ENCODE peak calls at places on chromosomes 6 and 20, in seven cellular contexts. D is HFFc6, B is fibroblast of lung, F is progenitor cell of endocrine pancreas, X is GM06990, T is right lobe of liver, V is brain microvascular endothelial cell. Y is an unnamed sample.

GRCh38 chr20:17622851-17623508 is 53.1 kb downstream of the DSTN start:
- DNase-seq in D (no peak), B (no peak), F (no peak), X (no peak), T (peak; percentile 14), V (no peak), Y (no peak)

GRCh38 chr6:135088818-135089809 is 34.5 kb upstream of the HBS1L start:
- DNase-seq in D (peak; percentile 33), B (peak; percentile 66), F (no peak), X (peak; percentile 56), T (no peak), V (peak; percentile 54), Y (peak; percentile 37)

GRCh38 chr6:307065-307814 is 15.0 kb downstream of the DUSP22 start:
- DNase-seq in D (no peak), B (no peak), F (no peak), X (no peak), T (no peak), V (no peak), Y (no peak)

GRCh38 chr20:38180781-38181180 is 15.7 kb upstream of the TGM2 start:
- DNase-seq in D (peak; percentile 68), B (no peak), F (no peak), X (no peak), T (no peak), V (no peak), Y (no peak)

GRCh38 chr6:161029195-161029809 is 37.7 kb downstream of the MAP3K4 start:
- DNase-seq in D (peak; percentile 67), B (peak; percentile 91), F (no peak), X (peak; percentile 73), T (no peak), V (peak; percentile 64), Y (peak; percentile 60)

GRCh38 chr20:44683263-44684046 is 31.7 kb upstream of the CCN5 start:
- DNase-seq in D (no peak), B (no peak), F (peak; percentile 54), X (no peak), T (peak; percentile 47), V (no peak), Y (peak; percentile 86)

GRCh38 chr6:54173084-54173483 is 61.8 kb downstream of the MLIP start:
- DNase-seq in D (no peak), B (no peak), F (no peak), X (no peak), T (no peak), V (no peak), Y (no peak)

GRCh38 chr6:4920914-4921410 is 82.9 kb downstream of the RPP40 start:
- DNase-seq in D (no peak), B (no peak), F (no peak), X (no peak), T (no peak), V (no peak), Y (no peak)

GRCh38 chr20:22394583-22394982 is 189.8 kb downstream of the FOXA2 start:
- DNase-seq in D (no peak), B (no peak), F (no peak), X (no peak), T (no peak), V (no peak), Y (no peak)

GRCh38 chr6:17988422-17988944 is 1.0 kb upstream of the KIF13A start:
- DNase-seq in D (no peak), B (no peak), F (no peak), X (no peak), T (no peak), V (no peak), Y (no peak)

GRCh38 chr6:71012871-71013456 is 56.1 kb upstream of the B3GAT2 start:
- DNase-seq in D (peak; percentile 26), B (peak; percentile 65), F (no peak), X (peak; percentile 15), T (no peak), V (peak; percentile 28), Y (peak; percentile 55)

GRCh38 chr20:47139934-47140333 is 216.6 kb downstream of the ZMYND8 start:
- DNase-seq in D (no peak), B (no peak), F (no peak), X (no peak), T (no peak), V (no peak), Y (no peak)

GRCh38 chr6:145153495-145153894 is 581.8 kb downstream of the EPM2A start:
- DNase-seq in D (no peak), B (no peak), F (no peak), X (no peak), T (no peak), V (no peak), Y (no peak)

GRCh38 chr6:2790588-2790987 is 25.4 kb downstream of the WRNIP1 start:
- DNase-seq in D (peak; percentile 38), B (peak; percentile 25), F (no peak), X (no peak), T (no peak), V (peak; percentile 71), Y (no peak)

GRCh38 chr6:34515473-34516387 is 40.4 kb downstream of the SPDEF start:
- DNase-seq in D (no peak), B (no peak), F (no peak), X (no peak), T (no peak), V (no peak), Y (no peak)

GRCh38 chr6:110446405-110446804 is 30.0 kb downstream of the SLC22A16 start:
- DNase-seq in D (no peak), B (no peak), F (no peak), X (no peak), T (no peak), V (no peak), Y (no peak)

GRCh38 chr20:3172933-3173581 is at the start of gene LZTS3:
- DNase-seq in D (no peak), B (peak; percentile 24), F (peak; percentile 76), X (peak; percentile 77), T (peak; percentile 72), V (peak; percentile 36), Y (peak; percentile 91)

GRCh38 chr20:3174442-3175263 is 1.3 kb upstream of the LZTS3 start:
- DNase-seq in D (no peak), B (peak; percentile 49), F (no peak), X (no peak), T (no peak), V (peak; percentile 4), Y (no peak)

GRCh38 chr20:3175270-3175669 is 1.9 kb upstream of the LZTS3 start:
- DNase-seq in D (no peak), B (no peak), F (no peak), X (no peak), T (no peak), V (no peak), Y (no peak)

GRCh38 chr20:3172126-3172932 is 1.0 kb downstream of the LZTS3 start:
- DNase-seq in D (no peak), B (no peak), F (no peak), X (no peak), T (no peak), V (no peak), Y (peak; percentile 18)

GRCh38 chr20:3173582-3174441 is 463 bp upstream of the LZTS3 start:
- DNase-seq in D (peak; percentile 45), B (peak; percentile 68), F (peak; percentile 95), X (peak; percentile 84), T (peak; percentile 94), V (peak; percentile 54), Y (peak; percentile 98)
- TF ChIP-seq CTCF in D (peak; percentile 43), B (peak; percentile 13), F (peak; percentile 46), X (peak; percentile 20), T (no peak), V (peak; percentile 24), Y (no peak)

DNA sequence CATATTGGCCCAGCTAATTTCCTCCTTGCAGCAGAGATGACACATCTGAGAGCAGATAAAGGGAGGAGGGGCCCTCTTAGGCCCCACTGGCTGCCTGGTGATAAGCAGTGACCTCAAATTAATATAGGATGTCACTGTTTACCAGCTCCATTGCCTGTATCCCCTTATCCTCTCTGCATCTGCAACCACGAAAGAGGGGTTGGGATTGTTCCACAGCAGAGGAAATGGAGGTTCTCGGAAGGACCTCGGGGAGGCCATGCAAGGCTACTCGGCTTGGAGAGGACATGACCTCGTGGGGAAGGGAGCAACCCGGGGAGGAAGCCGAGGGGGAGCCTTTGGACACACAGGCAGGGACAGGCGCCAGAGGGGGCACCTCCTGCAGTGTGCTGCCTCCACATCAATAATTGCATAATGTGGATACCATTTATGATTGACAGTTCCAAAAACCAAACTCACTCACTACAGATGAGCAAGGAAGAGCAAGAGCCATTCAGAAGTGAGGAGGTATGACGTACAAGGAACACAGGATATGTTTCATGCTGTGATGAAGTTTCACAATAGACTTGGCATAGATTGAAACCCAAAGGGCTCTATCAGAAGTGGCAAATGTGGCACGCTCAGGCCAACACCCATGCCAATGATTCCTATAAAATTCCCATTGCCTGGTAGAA is 177.2 kb upstream of the RNF24 start:
- DNase-seq in D (no peak), B (peak; percentile 29), F (no peak), X (no peak), T (no peak), V (peak; percentile 7), Y (no peak)
- TF ChIP-seq CTCF in D (no peak), B (no peak), F (no peak), X (no peak), T (no peak), V (no peak), Y (no peak)

DNA sequence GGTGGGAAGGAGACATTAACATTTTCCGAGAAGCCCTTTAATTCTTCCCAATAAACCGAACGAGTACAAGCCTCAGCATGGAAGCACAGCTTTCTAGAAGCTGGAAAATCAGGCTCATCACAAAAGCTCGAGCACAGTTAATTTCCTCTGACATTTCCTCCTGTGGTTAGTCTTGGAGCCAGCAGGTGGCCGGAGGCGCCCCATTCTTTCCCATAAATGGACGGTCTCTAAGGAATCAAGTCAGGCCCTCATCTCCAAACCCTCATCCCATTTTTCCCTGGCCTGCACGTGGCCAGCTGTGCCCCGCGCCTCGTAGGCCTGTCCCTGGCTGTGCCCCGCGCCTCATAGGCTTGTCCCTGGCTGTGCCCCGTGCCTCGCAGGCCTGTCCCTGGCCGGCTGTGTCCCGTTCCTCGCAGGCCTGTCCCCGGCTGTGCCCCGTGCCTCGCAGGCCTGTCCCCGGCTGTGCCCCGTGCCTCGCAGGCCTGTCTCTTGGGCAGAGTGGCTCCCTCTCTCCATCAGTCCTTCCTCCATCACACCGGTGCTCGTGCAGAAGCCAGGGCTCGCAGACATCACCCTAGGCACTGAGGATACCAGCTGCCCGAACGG is 19.7 kb upstream of the NTSR1 start:
- DNase-seq in D (no peak), B (no peak), F (no peak), X (no peak), T (no peak), V (peak; percentile 5), Y (no peak)
- TF ChIP-seq CTCF in D (peak; percentile 60), B (no peak), F (peak; percentile 29), X (no peak), T (no peak), V (peak; percentile 49), Y (no peak)

DNA sequence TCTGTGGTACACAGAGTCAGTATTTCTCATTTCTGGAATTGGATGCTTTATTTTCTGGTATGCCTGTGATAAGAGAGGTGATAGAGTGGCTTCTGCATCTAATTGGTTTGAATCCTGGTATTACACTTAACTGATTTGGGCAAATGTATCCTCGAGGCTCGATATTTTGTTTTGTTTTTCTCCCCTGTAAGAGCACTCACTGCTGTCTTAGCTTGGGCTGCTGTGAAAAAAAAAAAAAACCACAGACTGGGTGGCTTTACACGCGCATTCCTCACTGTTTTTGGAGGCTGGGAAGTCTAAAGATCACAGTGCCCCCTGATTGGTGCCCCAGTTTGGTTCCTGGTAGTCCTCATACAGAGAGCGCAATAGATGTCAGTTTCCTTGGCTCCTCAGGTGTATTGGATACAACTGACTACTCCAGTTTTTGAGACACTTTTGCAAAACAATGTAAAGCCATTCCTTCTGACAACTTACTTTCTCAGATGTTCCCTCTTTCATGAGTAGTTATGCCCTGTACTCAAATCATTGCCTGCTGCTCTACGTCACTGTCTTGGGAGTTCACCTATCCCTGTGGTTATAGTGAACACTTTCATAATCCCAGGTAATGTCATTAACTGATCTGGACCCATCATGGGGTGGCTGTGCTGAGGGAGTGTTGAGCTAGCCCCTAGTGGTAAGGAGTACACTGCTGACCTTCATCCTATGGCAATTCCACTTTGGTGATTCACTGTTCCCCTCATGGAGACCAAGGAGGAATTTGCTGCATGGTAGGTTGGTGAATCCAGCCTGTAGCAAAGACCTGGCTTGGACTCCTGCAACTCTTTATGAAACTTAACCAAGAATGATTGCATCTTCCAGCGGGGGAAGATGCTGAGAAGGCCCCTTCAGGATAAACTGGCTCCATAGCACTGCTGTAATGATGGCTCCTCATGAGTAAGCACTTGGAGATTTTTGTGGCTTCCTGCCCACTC is 3.5 kb upstream of the ACAT2 start:
- DNase-seq in D (peak; percentile 80), B (no peak), F (no peak), X (no peak), T (no peak), V (peak; percentile 42), Y (no peak)
- TF ChIP-seq CTCF in D (peak; percentile 67), B (no peak), F (no peak), X (no peak), T (no peak), V (peak; percentile 66), Y (no peak)